ENCODE peak calls at places on chromosomes 1 and 21, in five cellular contexts. O is Panc1, J is right cardiac atrium, Y is RWPE2, F is Right ventricle myocardium inferior. G is an unnamed sample.

GRCh38 chr21:36105327-36105842 is 29.5 kb upstream of the CBR3 start:
- ATAC-seq in O (peak), J (no peak), Y (no peak), F (no peak), G (no peak)

GRCh38 chr1:246383217-246383616 is 123.9 kb downstream of the SMYD3 start:
- ATAC-seq in O (no peak), J (no peak), Y (no peak), F (no peak), G (no peak)

GRCh38 chr1:45765999-45766792 is 15.7 kb upstream of the IPP start:
- ATAC-seq in O (no peak), J (no peak), Y (no peak), F (no peak), G (no peak)

GRCh38 chr1:7987528-7987927 is 26.0 kb downstream of the PARK7 start:
- ATAC-seq in O (no peak), J (no peak), Y (no peak), F (no peak), G (no peak)

GRCh38 chr1:156428772-156429288 is 59.8 kb downstream of the RHBG start:
- ATAC-seq in O (no peak), J (no peak), Y (no peak), F (no peak), G (no peak)

GRCh38 chr1:113534875-113535274 is 144.6 kb downstream of the MAGI3 start:
- ATAC-seq in O (no peak), J (no peak), Y (no peak), F (no peak), G (no peak)

GRCh38 chr1:20265243-20265642 is 25.4 kb upstream of the VWA5B1 start:
- ATAC-seq in O (no peak), J (peak), Y (no peak), F (peak), G (no peak)

GRCh38 chr1:241675983-241676382 is 23.9 kb downstream of the WDR64 start:
- ATAC-seq in O (no peak), J (no peak), Y (no peak), F (no peak), G (no peak)

GRCh38 chr1:35288761-35289160 is 20.3 kb downstream of the ZMYM4 start:
- ATAC-seq in O (no peak), J (no peak), Y (peak), F (no peak), G (no peak)

GRCh38 chr21:15076730-15077129 is 11.9 kb upstream of the NRIP1 start:
- ATAC-seq in O (no peak), J (no peak), Y (no peak), F (no peak), G (no peak)

GRCh38 chr1:244349581-244350001 is 102.1 kb downstream of the ADSS2 start:
- ATAC-seq in O (no peak), J (no peak), Y (no peak), F (no peak), G (peak)

GRCh38 chr1:15275921-15276683 is 29.1 kb downstream of the FHAD1 start:
- ATAC-seq in O (no peak), J (peak), Y (no peak), F (peak), G (no peak)

GRCh38 chr1:43370564-43370963 is 2.8 kb upstream of the ELOVL1 start:
- ATAC-seq in O (no peak), J (no peak), Y (no peak), F (no peak), G (no peak)

GRCh38 chr1:23995431-23995837 is 15.3 kb upstream of the SRSF10 start:
- ATAC-seq in O (no peak), J (no peak), Y (no peak), F (no peak), G (peak)

GRCh38 chr1:188670837-188671236 is 1806.8 kb downstream of the BRINP3 start:
- ATAC-seq in O (no peak), J (no peak), Y (peak), F (no peak), G (no peak)

GRCh38 chr1:150263549-150263948 is 5.3 kb downstream of the APH1A start:
- ATAC-seq in O (no peak), J (no peak), Y (no peak), F (no peak), G (no peak)

GRCh38 chr1:168362991-168363390 is 82.3 kb downstream of the TBX19 start:
- ATAC-seq in O (no peak), J (no peak), Y (no peak), F (no peak), G (no peak)

GRCh38 chr1:159054427-159054826 is 22.1 kb downstream of the AIM2 start:
- ATAC-seq in O (no peak), J (no peak), Y (no peak), F (no peak), G (no peak)